ENCODE peak calls at places on chromosomes 12 and 14, in nine cellular contexts. One of them, this sample, is unnamed.

GRCh38 chr14:31927348-31927826 is 149.7 kb upstream of the ARHGAP5 start:
- DNase-seq in GOT3: no peak
- DNase-seq in aorta: no peak
- DNase-seq in activated CD4-positive, alpha-beta memory T cell treated with anti-CD3 and anti-CD28 coated beads for 36 hours: peak
- DNase-seq in mucosa of gallbladder: no peak
- DNase-seq in right cardiac atrium: peak
- DNase-seq in right lobe of liver: no peak
- DNase-seq in amniotic stem cell: peak
- DNase-seq in A673: peak
- DNase-seq in this sample: no peak

GRCh38 chr14:65301862-65302539 is 110.5 kb upstream of the FUT8 start:
- DNase-seq in GOT3: no peak
- DNase-seq in aorta: no peak
- DNase-seq in activated CD4-positive, alpha-beta memory T cell treated with anti-CD3 and anti-CD28 coated beads for 36 hours: peak
- DNase-seq in mucosa of gallbladder: no peak
- DNase-seq in right cardiac atrium: no peak
- DNase-seq in right lobe of liver: no peak
- DNase-seq in amniotic stem cell: no peak
- DNase-seq in A673: no peak
- DNase-seq in this sample: peak

GRCh38 chr12:82187595-82187994 is 170.6 kb downstream of the CCDC59 start:
- DNase-seq in GOT3: no peak
- DNase-seq in aorta: no peak
- DNase-seq in activated CD4-positive, alpha-beta memory T cell treated with anti-CD3 and anti-CD28 coated beads for 36 hours: no peak
- DNase-seq in mucosa of gallbladder: no peak
- DNase-seq in right cardiac atrium: no peak
- DNase-seq in right lobe of liver: no peak
- DNase-seq in amniotic stem cell: no peak
- DNase-seq in A673: no peak
- DNase-seq in this sample: no peak

GRCh38 chr14:103443106-103443505 is 57.9 kb downstream of the MARK3 start:
- DNase-seq in GOT3: no peak
- DNase-seq in aorta: no peak
- DNase-seq in activated CD4-positive, alpha-beta memory T cell treated with anti-CD3 and anti-CD28 coated beads for 36 hours: no peak
- DNase-seq in mucosa of gallbladder: no peak
- DNase-seq in right cardiac atrium: no peak
- DNase-seq in right lobe of liver: no peak
- DNase-seq in amniotic stem cell: no peak
- DNase-seq in A673: no peak
- DNase-seq in this sample: no peak

GRCh38 chr14:50560929-50561280 is 960 bp downstream of the ATL1 start:
- DNase-seq in GOT3: no peak
- DNase-seq in aorta: peak
- DNase-seq in activated CD4-positive, alpha-beta memory T cell treated with anti-CD3 and anti-CD28 coated beads for 36 hours: peak
- DNase-seq in mucosa of gallbladder: peak
- DNase-seq in right cardiac atrium: peak
- DNase-seq in right lobe of liver: peak
- DNase-seq in amniotic stem cell: no peak
- DNase-seq in A673: peak
- DNase-seq in this sample: no peak

GRCh38 chr12:107328442-107329133 is 235.2 kb upstream of the CRY1 start:
- DNase-seq in GOT3: no peak
- DNase-seq in aorta: no peak
- DNase-seq in activated CD4-positive, alpha-beta memory T cell treated with anti-CD3 and anti-CD28 coated beads for 36 hours: peak
- DNase-seq in mucosa of gallbladder: no peak
- DNase-seq in right cardiac atrium: peak
- DNase-seq in right lobe of liver: no peak
- DNase-seq in amniotic stem cell: no peak
- DNase-seq in A673: peak
- DNase-seq in this sample: no peak

GRCh38 chr12:7645395-7646177 is 20.1 kb downstream of the APOBEC1 start:
- DNase-seq in GOT3: no peak
- DNase-seq in aorta: no peak
- DNase-seq in activated CD4-positive, alpha-beta memory T cell treated with anti-CD3 and anti-CD28 coated beads for 36 hours: peak
- DNase-seq in mucosa of gallbladder: peak
- DNase-seq in right cardiac atrium: no peak
- DNase-seq in right lobe of liver: no peak
- DNase-seq in amniotic stem cell: no peak
- DNase-seq in A673: peak
- DNase-seq in this sample: no peak

GRCh38 chr14:52472728-52473127 is 79.6 kb downstream of the TXNDC16 start:
- DNase-seq in GOT3: no peak
- DNase-seq in aorta: no peak
- DNase-seq in activated CD4-positive, alpha-beta memory T cell treated with anti-CD3 and anti-CD28 coated beads for 36 hours: no peak
- DNase-seq in mucosa of gallbladder: no peak
- DNase-seq in right cardiac atrium: no peak
- DNase-seq in right lobe of liver: no peak
- DNase-seq in amniotic stem cell: no peak
- DNase-seq in A673: no peak
- DNase-seq in this sample: no peak

GRCh38 chr12:111942557-111942956 is 70.4 kb downstream of the TMEM116 start:
- DNase-seq in GOT3: no peak
- DNase-seq in aorta: no peak
- DNase-seq in activated CD4-positive, alpha-beta memory T cell treated with anti-CD3 and anti-CD28 coated beads for 36 hours: no peak
- DNase-seq in mucosa of gallbladder: no peak
- DNase-seq in right cardiac atrium: no peak
- DNase-seq in right lobe of liver: no peak
- DNase-seq in amniotic stem cell: peak
- DNase-seq in A673: no peak
- DNase-seq in this sample: no peak

GRCh38 chr12:124395284-124395752 is 100.4 kb downstream of the RFLNA start:
- DNase-seq in GOT3: no peak
- DNase-seq in aorta: no peak
- DNase-seq in activated CD4-positive, alpha-beta memory T cell treated with anti-CD3 and anti-CD28 coated beads for 36 hours: no peak
- DNase-seq in mucosa of gallbladder: no peak
- DNase-seq in right cardiac atrium: peak
- DNase-seq in right lobe of liver: no peak
- DNase-seq in amniotic stem cell: no peak
- DNase-seq in A673: peak
- DNase-seq in this sample: no peak

GRCh38 chr14:91108941-91109611 is 4.8 kb upstream of the DGLUCY start:
- DNase-seq in GOT3: no peak
- DNase-seq in aorta: no peak
- DNase-seq in activated CD4-positive, alpha-beta memory T cell treated with anti-CD3 and anti-CD28 coated beads for 36 hours: peak
- DNase-seq in mucosa of gallbladder: no peak
- DNase-seq in right cardiac atrium: peak
- DNase-seq in right lobe of liver: no peak
- DNase-seq in amniotic stem cell: no peak
- DNase-seq in A673: peak
- DNase-seq in this sample: no peak

GRCh38 chr12:50252977-50253376 is 30.3 kb downstream of the LIMA1 start:
- DNase-seq in GOT3: no peak
- DNase-seq in aorta: no peak
- DNase-seq in activated CD4-positive, alpha-beta memory T cell treated with anti-CD3 and anti-CD28 coated beads for 36 hours: no peak
- DNase-seq in mucosa of gallbladder: no peak
- DNase-seq in right cardiac atrium: no peak
- DNase-seq in right lobe of liver: no peak
- DNase-seq in amniotic stem cell: no peak
- DNase-seq in A673: no peak
- DNase-seq in this sample: no peak

GRCh38 chr12:105106621-105107020 is 910 bp upstream of the WASHC4 start:
- DNase-seq in GOT3: no peak
- DNase-seq in aorta: no peak
- DNase-seq in activated CD4-positive, alpha-beta memory T cell treated with anti-CD3 and anti-CD28 coated beads for 36 hours: no peak
- DNase-seq in mucosa of gallbladder: no peak
- DNase-seq in right cardiac atrium: no peak
- DNase-seq in right lobe of liver: no peak
- DNase-seq in amniotic stem cell: no peak
- DNase-seq in A673: no peak
- DNase-seq in this sample: no peak

GRCh38 chr12:3598896-3599295 is 107.9 kb downstream of the PRMT8 start:
- DNase-seq in GOT3: no peak
- DNase-seq in aorta: peak
- DNase-seq in activated CD4-positive, alpha-beta memory T cell treated with anti-CD3 and anti-CD28 coated beads for 36 hours: no peak
- DNase-seq in mucosa of gallbladder: no peak
- DNase-seq in right cardiac atrium: no peak
- DNase-seq in right lobe of liver: no peak
- DNase-seq in amniotic stem cell: no peak
- DNase-seq in A673: no peak
- DNase-seq in this sample: no peak

GRCh38 chr12:52441320-52441911 is 7.2 kb upstream of the KRT75 start:
- DNase-seq in GOT3: no peak
- DNase-seq in aorta: no peak
- DNase-seq in activated CD4-positive, alpha-beta memory T cell treated with anti-CD3 and anti-CD28 coated beads for 36 hours: no peak
- DNase-seq in mucosa of gallbladder: no peak
- DNase-seq in right cardiac atrium: no peak
- DNase-seq in right lobe of liver: no peak
- DNase-seq in amniotic stem cell: no peak
- DNase-seq in A673: peak
- DNase-seq in this sample: no peak

GRCh38 chr12:28569698-28570411 is 379.6 kb downstream of the CCDC91 start:
- DNase-seq in GOT3: no peak
- DNase-seq in aorta: no peak
- DNase-seq in activated CD4-positive, alpha-beta memory T cell treated with anti-CD3 and anti-CD28 coated beads for 36 hours: no peak
- DNase-seq in mucosa of gallbladder: no peak
- DNase-seq in right cardiac atrium: no peak
- DNase-seq in right lobe of liver: no peak
- DNase-seq in amniotic stem cell: no peak
- DNase-seq in A673: no peak
- DNase-seq in this sample: no peak

GRCh38 chr12:106309671-106310313 is 7.3 kb downstream of the TCP11L2 start:
- DNase-seq in GOT3: no peak
- DNase-seq in aorta: no peak
- DNase-seq in activated CD4-positive, alpha-beta memory T cell treated with anti-CD3 and anti-CD28 coated beads for 36 hours: no peak
- DNase-seq in mucosa of gallbladder: no peak
- DNase-seq in right cardiac atrium: no peak
- DNase-seq in right lobe of liver: no peak
- DNase-seq in amniotic stem cell: peak
- DNase-seq in A673: no peak
- DNase-seq in this sample: no peak

GRCh38 chr12:6167327-6168280 is 32.6 kb upstream of the CD9 start:
- DNase-seq in GOT3: peak
- DNase-seq in aorta: peak
- DNase-seq in activated CD4-positive, alpha-beta memory T cell treated with anti-CD3 and anti-CD28 coated beads for 36 hours: peak
- DNase-seq in mucosa of gallbladder: peak
- DNase-seq in right cardiac atrium: peak
- DNase-seq in right lobe of liver: no peak
- DNase-seq in amniotic stem cell: peak
- DNase-seq in A673: no peak
- DNase-seq in this sample: peak

GRCh38 chr12:8948711-8949524 is 527 bp downstream of the M6PR start:
- DNase-seq in GOT3: no peak
- DNase-seq in aorta: no peak
- DNase-seq in activated CD4-positive, alpha-beta memory T cell treated with anti-CD3 and anti-CD28 coated beads for 36 hours: peak
- DNase-seq in mucosa of gallbladder: no peak
- DNase-seq in right cardiac atrium: no peak
- DNase-seq in right lobe of liver: no peak
- DNase-seq in amniotic stem cell: peak
- DNase-seq in A673: peak
- DNase-seq in this sample: no peak

This sample was measured in GM12878.